ENCODE peak calls at places on chromosomes 11 and 22, in six cellular contexts. G is effector memory CD4-positive, alpha-beta T cell; B is epithelial cell of prostate; N is left ventricle myocardium inferior; Y is psoas muscle; A is SK-N-SH. X is an unnamed sample.

GRCh38 chr11:6799402-6799801 is at the start of gene OR6A2:
- DNase-seq in B (no peak), N (no peak), A (no peak), Y (no peak), G (no peak), X (no peak)

GRCh38 chr22:22168190-22168940 is 76.2 kb upstream of the VPREB1 start:
- DNase-seq in N (no peak), A (peak), G (no peak), Y (no peak), B (no peak), X (no peak)

GRCh38 chr11:57214087-57214395 is 23.0 kb downstream of the APLNR start:
- DNase-seq in A (no peak), Y (no peak), N (no peak), B (no peak), G (no peak), X (no peak)

GRCh38 chr11:74310857-74311256 is 583 bp downstream of the P4HA3 start:
- DNase-seq in B (no peak), G (no peak), Y (no peak), N (no peak), A (no peak), X (no peak)

GRCh38 chr11:12103411-12104225 is 6.8 kb upstream of the MICAL2 start:
- DNase-seq in A (no peak), Y (no peak), G (no peak), B (no peak), N (peak), X (no peak)

GRCh38 chr11:118621898-118622375 is 14.5 kb downstream of the PHLDB1 start:
- DNase-seq in B (no peak), A (no peak), Y (no peak), N (no peak), G (no peak), X (no peak)

GRCh38 chr11:96155627-96156378 is 187.2 kb downstream of the MAML2 start:
- DNase-seq in A (peak), B (peak), G (no peak), N (peak), Y (peak), X (peak)

GRCh38 chr11:115941481-115941993 is 437.3 kb upstream of the CADM1 start:
- DNase-seq in G (no peak), A (no peak), Y (no peak), B (peak), N (peak), X (peak)

GRCh38 chr11:92125316-92125715 is 99.3 kb upstream of the FAT3 start:
- DNase-seq in N (no peak), G (no peak), A (no peak), Y (no peak), B (no peak), X (no peak)

GRCh38 chr11:75308116-75308515 is 43.3 kb downstream of the ARRB1 start:
- DNase-seq in Y (peak), N (no peak), A (no peak), B (no peak), G (no peak), X (no peak)

GRCh38 chr22:20427104-20427944 is 10.3 kb downstream of the SCARF2 start:
- DNase-seq in N (no peak), G (no peak), A (no peak), Y (peak), B (no peak), X (no peak)

GRCh38 chr11:47923667-47924066 is 56.7 kb upstream of the PTPRJ start:
- DNase-seq in Y (peak), B (no peak), A (no peak), G (no peak), N (peak), X (no peak)

GRCh38 chr22:48042621-48043395 is 1280.4 kb downstream of the TBC1D22A start:
- DNase-seq in Y (no peak), G (no peak), N (no peak), B (no peak), A (no peak), X (no peak)

GRCh38 chr11:102347526-102348331 is 715 bp downstream of the BIRC2 start:
- DNase-seq in B (no peak), A (peak), N (no peak), G (no peak), Y (no peak), X (peak)

GRCh38 chr11:108871152-108871551 is 206.3 kb downstream of the DDX10 start:
- DNase-seq in B (no peak), Y (no peak), G (no peak), A (peak), N (peak), X (no peak)

GRCh38 chr11:59787816-59788215 is 22.8 kb downstream of the MRPL16 start:
- DNase-seq in B (no peak), Y (no peak), N (no peak), A (no peak), G (no peak), X (peak)

GRCh38 chr11:63613517-63614135 is 607 bp downstream of the PLAAT3 start:
- DNase-seq in G (peak), B (no peak), Y (peak), A (peak), N (peak), X (no peak)

GRCh38 chr11:19730373-19730772 is 17.7 kb downstream of the NAV2 start:
- DNase-seq in N (peak), G (no peak), B (no peak), A (peak), Y (peak), X (no peak)

GRCh38 chr22:25764270-25765015 is 22.5 kb downstream of the MYO18B start:
- DNase-seq in G (no peak), Y (peak), B (no peak), A (peak), N (no peak), X (no peak)

GRCh38 chr11:877565-877964 is 33.0 kb downstream of the CHID1 start:
- DNase-seq in A (peak), N (no peak), B (no peak), G (no peak), Y (no peak), X (no peak)

GRCh38 chr22:38469306-38469781 is 1.4 kb downstream of the KDELR3 start:
- DNase-seq in N (no peak), Y (no peak), A (no peak), G (no peak), B (no peak), X (no peak)

DNA sequence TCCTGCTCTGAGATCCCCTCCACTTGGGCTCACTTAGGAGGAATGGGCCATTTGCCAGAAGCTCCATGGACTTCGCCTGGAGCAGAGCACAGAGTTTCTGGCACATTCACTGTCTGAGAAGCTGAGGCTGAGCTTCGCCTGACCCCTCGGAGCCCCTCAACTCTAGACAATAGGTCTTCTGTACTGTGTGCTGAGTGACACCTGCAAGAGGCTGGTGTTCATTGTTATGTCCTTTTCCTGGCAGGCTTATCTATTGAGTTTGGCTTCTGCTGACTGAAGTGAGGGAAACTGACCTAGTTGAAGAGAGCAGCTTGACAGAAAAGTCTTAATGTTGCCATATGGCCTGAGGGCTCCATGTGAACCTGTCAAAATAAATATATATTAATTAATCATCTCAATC is 124.3 kb downstream of the EHF start:
- DNase-seq in G (no peak), A (no peak), N (no peak), Y (no peak), B (no peak), X (no peak)
- H3K27ac ChIP-seq in G (no peak), A (no peak), N (no peak), Y (no peak), B (no peak), X (no peak)

DNA sequence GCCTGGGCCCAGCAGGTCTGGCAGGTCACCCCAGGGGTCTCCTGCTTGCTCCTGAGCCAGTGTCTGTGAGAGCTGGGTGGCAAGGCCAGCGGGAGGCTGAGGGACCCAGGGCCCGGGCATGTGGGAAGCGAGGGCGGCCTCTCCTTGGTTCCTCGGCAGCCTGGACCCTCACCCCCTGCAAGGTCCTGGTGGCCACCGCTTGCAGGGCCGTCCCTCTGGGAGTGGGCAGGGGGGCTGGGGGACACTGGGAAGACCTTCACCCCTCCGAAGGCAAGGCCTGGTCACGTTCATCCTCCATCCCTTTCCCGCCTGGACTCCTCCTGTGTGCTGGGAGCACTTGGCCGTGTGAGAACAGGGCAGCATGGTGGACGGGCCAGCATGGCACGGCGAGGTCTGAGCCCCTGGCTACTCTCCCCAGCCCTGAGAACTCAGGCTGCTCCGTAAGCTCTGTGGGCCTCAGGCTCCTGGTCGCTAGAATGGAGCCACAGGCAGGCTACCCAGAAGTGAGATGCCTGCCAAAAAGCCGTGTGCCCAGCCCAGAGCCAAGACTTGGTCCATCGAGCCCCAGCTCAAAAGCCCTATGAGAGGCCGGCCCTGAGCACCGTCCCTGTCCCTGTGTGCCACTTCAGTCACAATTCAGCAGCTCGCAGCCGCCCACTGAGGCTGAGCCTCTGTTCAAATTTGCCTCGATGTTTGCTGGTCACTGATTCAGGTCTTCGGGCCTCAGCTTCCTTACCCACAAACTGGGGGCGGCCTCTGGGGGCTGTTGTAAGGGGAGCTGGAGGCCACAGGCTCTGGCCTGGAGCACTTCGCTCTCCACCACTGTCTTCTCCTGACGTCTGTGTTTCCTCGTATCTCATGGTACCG is 45.0 kb downstream of the IGLL1 start:
- DNase-seq in A (no peak), Y (peak), G (no peak), B (no peak), N (no peak), X (no peak)
- H3K27ac ChIP-seq in A (no peak), Y (no peak), G (no peak), B (no peak), N (no peak), X (no peak)

GRCh38 chr22:17575151-17575550 is 11.9 kb downstream of the SLC25A18 start:
- DNase-seq in A (no peak), G (no peak), N (no peak), B (no peak), Y (no peak), X (no peak)

GRCh38 chr22:17570851-17571631 is 7.7 kb downstream of the SLC25A18 start:
- DNase-seq in N (peak), G (no peak), B (no peak), A (no peak), Y (peak), X (peak)

GRCh38 chr22:17566776-17567175 is 3.5 kb downstream of the SLC25A18 start:
- DNase-seq in N (no peak), G (no peak), Y (no peak), A (no peak), B (no peak), X (no peak)

GRCh38 chr22:17565986-17566687 is 2.8 kb downstream of the SLC25A18 start:
- DNase-seq in Y (no peak), A (no peak), N (no peak), B (no peak), G (no peak), X (no peak)

DNA sequence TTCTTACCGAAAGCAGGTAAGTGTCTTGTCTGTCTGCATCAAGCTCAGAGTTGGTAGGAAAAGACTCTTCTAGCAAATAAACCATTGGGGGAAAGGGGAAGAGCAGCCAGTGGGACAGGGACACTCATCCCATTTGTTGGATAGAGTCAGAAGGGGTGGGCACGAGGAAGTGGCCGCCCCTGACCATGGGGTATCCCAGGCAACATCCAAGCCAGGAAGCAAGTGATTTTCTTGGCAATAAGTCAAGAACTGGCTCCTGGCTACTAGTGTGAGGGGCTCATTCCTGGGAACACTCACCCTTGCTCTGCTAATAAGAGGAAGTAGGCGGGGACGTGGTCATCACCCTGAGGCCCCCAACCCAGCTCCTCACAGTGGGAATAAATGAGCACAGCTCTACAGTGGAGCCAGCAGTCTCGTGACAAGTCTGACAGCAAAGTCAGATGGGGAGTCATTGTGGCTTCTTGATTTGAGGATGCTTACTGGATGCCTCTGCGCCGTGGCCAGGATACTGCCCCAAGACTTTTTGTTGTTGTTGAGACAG is 6.7 kb downstream of the SLC25A18 start:
- DNase-seq in G (no peak), Y (no peak), A (no peak), B (no peak), N (no peak), X (no peak)
- H3K27ac ChIP-seq in G (no peak), Y (peak), A (no peak), B (no peak), N (peak), X (peak)

DNA sequence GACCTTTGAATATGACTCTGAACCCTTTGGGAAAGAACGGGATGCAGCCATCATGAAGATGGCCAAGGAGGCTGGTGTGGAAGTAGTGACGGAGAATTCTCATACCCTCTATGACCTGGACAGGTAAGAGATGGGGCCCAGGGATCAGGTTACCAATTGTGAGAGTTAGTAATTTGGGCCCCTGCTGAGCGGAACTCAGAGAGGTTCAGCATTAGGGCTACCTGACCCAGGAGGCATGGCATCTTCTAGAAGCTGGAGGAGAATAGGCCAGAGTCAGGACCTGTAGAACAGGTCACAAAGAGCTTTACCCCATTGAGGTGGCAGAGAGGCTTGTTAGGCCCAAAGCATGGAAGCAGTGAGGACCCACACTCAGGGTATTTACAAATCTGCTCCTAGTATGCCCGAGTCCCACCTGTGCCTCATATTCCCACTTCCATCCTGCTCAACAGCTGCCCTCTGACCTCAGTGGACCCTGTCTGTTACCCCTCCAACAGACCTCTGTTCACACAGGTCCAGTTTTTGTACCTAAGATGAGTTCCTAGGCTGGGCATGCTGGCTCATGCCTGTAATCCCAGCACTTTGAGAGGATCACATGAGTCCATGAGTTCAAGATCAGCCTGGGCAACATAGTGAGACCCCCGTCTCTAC is 11.6 kb downstream of the CRY2 start:
- DNase-seq in B (no peak), G (no peak), A (no peak), N (no peak), Y (no peak), X (no peak)
- H3K27ac ChIP-seq in B (peak), G (no peak), A (peak), N (peak), Y (peak), X (peak)

GRCh38 chr11:129314381-129314780 is 61.3 kb upstream of the BARX2 start:
- DNase-seq in G (no peak), N (no peak), Y (no peak), A (no peak), B (no peak), X (no peak)
- H3K27ac ChIP-seq in G (no peak), N (no peak), Y (no peak), A (no peak), B (no peak), X (no peak)

DNA sequence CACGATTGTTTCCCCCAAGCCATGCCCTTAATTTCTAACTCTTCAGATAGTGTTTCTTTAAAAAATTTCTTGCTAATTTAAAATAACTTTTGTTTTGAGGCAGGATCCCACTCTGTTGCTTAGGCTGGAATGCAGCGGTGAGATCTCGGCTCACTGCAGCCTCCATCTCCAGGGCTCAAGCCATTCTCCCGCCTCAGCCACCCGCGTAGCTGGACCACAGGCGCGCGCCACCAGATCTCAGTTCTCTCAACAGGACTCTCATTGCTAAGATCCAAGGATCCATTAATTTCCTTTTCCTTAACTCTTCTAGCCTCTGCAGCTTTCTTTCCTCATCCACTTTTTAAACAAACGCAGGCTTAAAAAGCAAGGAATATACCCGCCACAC is 323 bp upstream of the MED17 start:
- DNase-seq in B (no peak), Y (no peak), A (peak), G (no peak), N (no peak), X (no peak)
- H3K27ac ChIP-seq in B (peak), Y (peak), A (peak), G (peak), N (peak), X (peak)

DNA sequence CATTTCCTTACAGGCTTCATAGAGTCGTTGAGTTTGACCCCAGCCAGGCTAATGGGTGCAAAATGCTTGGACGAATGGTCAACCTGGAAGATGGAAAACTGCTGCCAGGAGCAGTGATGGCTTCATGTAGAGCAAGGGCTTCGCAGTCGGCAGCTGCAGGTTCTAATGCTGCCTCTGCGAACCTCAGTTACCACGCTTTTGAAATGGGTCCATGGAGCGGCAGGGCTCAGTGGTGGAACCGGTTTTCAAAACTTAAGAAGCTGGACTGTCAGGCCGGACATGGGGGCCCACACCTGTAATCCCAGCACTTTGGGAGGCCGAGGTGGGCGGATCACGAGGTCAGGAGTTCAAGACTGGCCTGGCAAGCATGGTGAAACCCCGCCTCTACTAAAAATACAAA is 55.9 kb upstream of the PRR5 start:
- DNase-seq in A (no peak), G (no peak), Y (no peak), N (no peak), B (no peak), X (no peak)
- H3K27ac ChIP-seq in A (no peak), G (no peak), Y (no peak), N (no peak), B (no peak), X (no peak)